ENCODE peak calls at places on chromosomes 2 and 18, in five cellular contexts. Q is NCI-H1092 treated with DMSO at 0.1 percent for 48 hours, P is stomach, E is lung, L is right lobe of liver. O is an unnamed sample.

GRCh38 chr18:47531759-47532158 is 280.3 kb upstream of the SKOR2 start:
- DNase-seq in Q (no peak), P (no peak), E (no peak), L (no peak), O (no peak)

GRCh38 chr2:227703280-227703732 is 14.5 kb downstream of the SLC19A3 start:
- DNase-seq in Q (no peak), P (no peak), E (peak), L (no peak), O (peak)

GRCh38 chr2:28821295-28821958 is 10.8 kb downstream of the SPDYA start:
- DNase-seq in Q (peak), P (peak), E (peak), L (no peak), O (peak)

GRCh38 chr2:147636238-147636887 is 208.5 kb upstream of the ACVR2A start:
- DNase-seq in Q (no peak), P (no peak), E (no peak), L (no peak), O (no peak)

GRCh38 chr2:116094196-116094595 is 1651.8 kb downstream of the DPP10 start:
- DNase-seq in Q (no peak), P (no peak), E (no peak), L (no peak), O (no peak)

GRCh38 chr18:31954349-31954748 is 11.4 kb upstream of the TRAPPC8 start:
- DNase-seq in Q (peak), P (peak), E (no peak), L (peak), O (no peak)

GRCh38 chr2:85394256-85394655 is 15.9 kb downstream of the CAPG start:
- DNase-seq in Q (peak), P (no peak), E (no peak), L (no peak), O (peak)

GRCh38 chr2:69221960-69222751 is 164.9 kb downstream of the GFPT1 start:
- DNase-seq in Q (no peak), P (no peak), E (no peak), L (no peak), O (no peak)

GRCh38 chr2:177405029-177405692 is 12.6 kb downstream of the AGPS start:
- DNase-seq in Q (no peak), P (no peak), E (no peak), L (no peak), O (no peak)

GRCh38 chr2:220046507-220046906 is 419.1 kb downstream of the SLC4A3 start:
- DNase-seq in Q (no peak), P (no peak), E (no peak), L (no peak), O (no peak)

GRCh38 chr2:1605659-1606400 is 138.5 kb downstream of the PXDN start:
- DNase-seq in Q (no peak), P (no peak), E (no peak), L (no peak), O (no peak)

GRCh38 chr18:78998350-78999055 is 18.9 kb downstream of the SALL3 start:
- DNase-seq in Q (peak), P (no peak), E (no peak), L (no peak), O (no peak)

GRCh38 chr2:11364565-11364887 is 20.1 kb upstream of the ROCK2 start:
- DNase-seq in Q (no peak), P (no peak), E (no peak), L (no peak), O (no peak)

GRCh38 chr2:71610671-71611070 is 157.3 kb downstream of the DYSF start:
- DNase-seq in Q (no peak), P (peak), E (peak), L (no peak), O (no peak)

GRCh38 chr2:44836174-44836573 is 105.3 kb upstream of the SIX3 start:
- DNase-seq in Q (no peak), P (no peak), E (no peak), L (no peak), O (no peak)

GRCh38 chr2:233711312-233712008 is 1.2 kb upstream of the UGT1A5 start:
- DNase-seq in Q (peak), P (peak), E (peak), L (peak), O (peak)

GRCh38 chr2:190765386-190766173 is 115.0 kb upstream of the GLS start:
- DNase-seq in Q (no peak), P (no peak), E (no peak), L (no peak), O (no peak)

GRCh38 chr2:148546270-148546669 is 98.3 kb upstream of the EPC2 start:
- DNase-seq in Q (no peak), P (no peak), E (no peak), L (no peak), O (no peak)

GRCh38 chr2:229917793-229918192 is 4.0 kb downstream of the TRIP12 start:
- DNase-seq in Q (no peak), P (no peak), E (no peak), L (no peak), O (no peak)

GRCh38 chr2:237904806-237905599 is 45.6 kb downstream of the RAMP1 start:
- DNase-seq in Q (no peak), P (no peak), E (no peak), L (no peak), O (peak)

GRCh38 chr2:83686863-83687262 is 772.2 kb downstream of the SUCLG1 start:
- DNase-seq in Q (no peak), P (no peak), E (no peak), L (no peak), O (no peak)

GRCh38 chr18:44341759-44342158 is 338.9 kb upstream of the SETBP1 start:
- DNase-seq in Q (no peak), P (no peak), E (no peak), L (no peak), O (no peak)

GRCh38 chr2:157404363-157404762 is 39.5 kb downstream of the CYTIP start:
- DNase-seq in Q (no peak), P (no peak), E (no peak), L (no peak), O (no peak)

GRCh38 chr18:32383040-32383819 is 87.5 kb downstream of the GAREM1 start:
- DNase-seq in Q (no peak), P (no peak), E (no peak), L (no peak), O (peak)

GRCh38 chr2:232634319-232635150 is 1.1 kb downstream of the EFHD1 start:
- DNase-seq in Q (no peak), P (no peak), E (no peak), L (no peak), O (no peak)

GRCh38 chr2:164675027-164675426 is 53.7 kb upstream of the GRB14 start:
- DNase-seq in Q (no peak), P (no peak), E (no peak), L (no peak), O (no peak)